ENCODE peak calls at places on chromosomes 11 and 22, in eight cellular contexts. S is foreskin fibroblast; N is NCI-H510A treated with DMSO at 0.1 percent for 48 hours; U is NAMALWA; Y is MCF 10A; M is HT1080; K is activated naive CD8-positive, alpha-beta T cell treated with anti-CD3 and anti-CD28 coated beads, Interleukin-2, amount 50 U/mL, for 24 hours; R is stimulated activated CD4-positive, alpha-beta T cell treated with anti-CD3 and anti-CD28 coated beads, Interleukin-12 subunit alpha, Interleukin-12 subunit beta, amount 100 ng/mL, for 24 hours. Z is an unnamed sample.

GRCh38 chr11:111635706-111636045 is 33.4 kb downstream of the SIK2 start:
- DNase-seq in N (no peak), U (no peak), K (no peak), S (peak; percentile 29), Y (no peak), R (no peak), M (peak; percentile 48), Z (no peak)

GRCh38 chr11:16613401-16614381 is 124.8 kb upstream of the C11orf58 start:
- DNase-seq in N (peak; percentile 65), R (peak; percentile 67), S (peak; percentile 69), M (peak; percentile 81), U (peak; percentile 84), Y (peak; percentile 84), K (peak; percentile 72), Z (peak; percentile 87)

GRCh38 chr22:35307372-35307771 is 7.7 kb downstream of the TOM1 start:
- DNase-seq in U (no peak), S (no peak), Y (no peak), R (no peak), N (no peak), K (no peak), M (no peak), Z (no peak)

GRCh38 chr22:33210129-33210784 is 152.1 kb upstream of the SYN3 start:
- DNase-seq in Y (peak; percentile 34), S (no peak), U (peak; percentile 83), R (peak; percentile 5), K (peak; percentile 12), M (peak; percentile 48), N (peak; percentile 56), Z (no peak)

GRCh38 chr22:45104313-45104712 is 59.4 kb upstream of the NUP50 start:
- DNase-seq in S (no peak), M (no peak), Y (no peak), N (no peak), U (no peak), R (no peak), K (no peak), Z (no peak)

GRCh38 chr22:29733362-29734322 is 13.8 kb downstream of the CABP7 start:
- DNase-seq in S (peak; percentile 10), U (peak; percentile 22), Y (peak; percentile 27), K (no peak), M (no peak), N (peak; percentile 73), R (no peak), Z (no peak)

GRCh38 chr11:102306048-102306575 is 11.2 kb upstream of the BIRC3 start:
- DNase-seq in Y (peak; percentile 96), N (no peak), K (no peak), S (no peak), M (peak; percentile 50), R (no peak), U (peak; percentile 58), Z (peak; percentile 81)

GRCh38 chr11:80365315-80365714 is 924.5 kb upstream of the TENM4 start:
- DNase-seq in U (no peak), S (no peak), R (no peak), M (no peak), Y (no peak), N (no peak), K (no peak), Z (no peak)

GRCh38 chr11:121590772-121591404 is 138.1 kb upstream of the SORL1-AS1 start:
- DNase-seq in S (no peak), K (no peak), Y (no peak), R (no peak), U (peak; percentile 47), M (no peak), N (no peak), Z (no peak)

GRCh38 chr11:41935795-41936194 is 476.3 kb upstream of the LRRC4C start:
- DNase-seq in K (no peak), U (no peak), Y (no peak), M (no peak), S (no peak), R (no peak), N (no peak), Z (no peak)

GRCh38 chr11:63764201-63764711 is 4.3 kb downstream of the ZFTA start:
- DNase-seq in U (no peak), S (no peak), N (no peak), M (no peak), R (no peak), K (no peak), Y (no peak), Z (no peak)

GRCh38 chr11:134513585-134514120 is 101.6 kb upstream of the B3GAT1 start:
- DNase-seq in M (no peak), U (no peak), K (no peak), R (no peak), S (no peak), Y (no peak), N (no peak), Z (peak; percentile 23)

GRCh38 chr11:16959528-16960100 is 54.6 kb downstream of the PLEKHA7 start:
- DNase-seq in M (no peak), Y (no peak), R (no peak), K (no peak), S (no peak), U (no peak), N (peak; percentile 24), Z (no peak)

GRCh38 chr11:109435121-109435742 is 13.2 kb downstream of the C11orf87 start:
- DNase-seq in N (no peak), S (no peak), U (no peak), R (no peak), Y (peak; percentile 81), M (peak; percentile 41), K (no peak), Z (no peak)

GRCh38 chr22:50507421-50507990 is at the start of gene LMF2:
- DNase-seq in K (peak; percentile 94), N (peak; percentile 47), Y (no peak), U (peak; percentile 86), M (no peak), S (no peak), R (peak; percentile 90), Z (peak; percentile 94)

GRCh38 chr11:93814966-93815633 is 31.0 kb downstream of the MED17 start:
- DNase-seq in N (no peak), R (no peak), K (no peak), M (no peak), S (no peak), Y (no peak), U (no peak), Z (no peak)

GRCh38 chr11:86440305-86440716 is 65.6 kb downstream of the CCDC81 start:
- DNase-seq in R (no peak), S (peak; percentile 34), N (no peak), Y (peak; percentile 4), M (no peak), K (no peak), U (no peak), Z (no peak)

GRCh38 chr22:38819387-38819940 is 24.4 kb downstream of the NPTXR start:
- DNase-seq in S (no peak), U (no peak), K (no peak), R (no peak), M (no peak), Y (no peak), N (no peak), Z (no peak)

GRCh38 chr11:75492181-75492820 is 33.4 kb downstream of the GDPD5 start:
- DNase-seq in K (peak; percentile 71), Y (peak; percentile 24), R (peak; percentile 40), U (peak; percentile 43), N (no peak), M (peak; percentile 78), S (no peak), Z (no peak)

GRCh38 chr11:106697058-106697457 is 321.2 kb downstream of the GUCY1A2 start:
- DNase-seq in M (peak; percentile 17), R (no peak), N (no peak), K (no peak), Y (peak; percentile 41), S (peak; percentile 19), U (no peak), Z (no peak)

GRCh38 chr11:10930961-10931760 is 73.3 kb upstream of the ZBED5 start:
- DNase-seq in U (no peak), S (peak; percentile 73), M (peak; percentile 66), K (peak; percentile 29), R (peak; percentile 24), Y (peak; percentile 57), N (peak; percentile 44), Z (peak; percentile 77)

GRCh38 chr11:36109850-36110606 is 166.2 kb downstream of the LDLRAD3 start:
- DNase-seq in R (no peak), S (no peak), Y (no peak), M (no peak), U (no peak), K (no peak), N (no peak), Z (no peak)

GRCh38 chr11:46381836-46382643 is 571 bp downstream of the MDK start:
- DNase-seq in K (no peak), R (no peak), N (no peak), M (no peak), U (no peak), Y (no peak), S (no peak), Z (no peak)

GRCh38 chr11:92340839-92341238 is 116.2 kb downstream of the FAT3 start:
- DNase-seq in U (peak; percentile 34), M (peak; percentile 21), R (no peak), K (peak; percentile 1), Y (peak; percentile 63), S (no peak), N (no peak), Z (no peak)

GRCh38 chr11:125170001-125170405 is 5.5 kb downstream of the PKNOX2 start:
- DNase-seq in S (no peak), K (no peak), N (no peak), R (no peak), Y (no peak), U (no peak), M (no peak), Z (no peak)

GRCh38 chr11:73818838-73819237 is 31.2 kb downstream of the MRPL48 start:
- DNase-seq in S (peak; percentile 18), N (no peak), U (no peak), R (no peak), Y (no peak), K (no peak), M (peak; percentile 10), Z (no peak)

GRCh38 chr22:36151006-36151595 is 9.5 kb downstream of the APOL3 start:
- DNase-seq in S (peak; percentile 28), U (no peak), R (no peak), Y (peak; percentile 28), K (no peak), N (no peak), M (no peak), Z (no peak)

GRCh38 chr11:35750981-35751663 is 88.5 kb downstream of the TRIM44 start:
- DNase-seq in R (no peak), M (no peak), S (no peak), N (no peak), K (no peak), Y (peak; percentile 12), U (no peak), Z (no peak)

GRCh38 chr11:581342-581741 is 5.1 kb downstream of the PHRF1 start:
- DNase-seq in K (no peak), Y (no peak), R (no peak), S (no peak), M (no peak), N (no peak), U (no peak), Z (no peak)

GRCh38 chr11:102473543-102473942 is 21.0 kb upstream of the TMEM123 start:
- DNase-seq in K (no peak), Y (no peak), N (no peak), M (no peak), R (no peak), U (no peak), S (no peak), Z (no peak)

GRCh38 chr11:96390403-96390830 is 604 bp downstream of the JRKL start:
- DNase-seq in M (no peak), S (no peak), R (no peak), U (no peak), N (no peak), Y (no peak), K (no peak), Z (no peak)

GRCh38 chr22:38871360-38872171 is 450 bp downstream of the CBX6 start:
- DNase-seq in S (no peak), K (peak; percentile 37), R (no peak), N (no peak), U (peak; percentile 46), M (no peak), Y (no peak), Z (peak; percentile 52)

GRCh38 chr11:68673291-68673930 is 10.9 kb upstream of the GAL start:
- DNase-seq in N (no peak), S (no peak), R (no peak), M (no peak), K (no peak), U (no peak), Y (no peak), Z (no peak)

GRCh38 chr11:87076260-87076783 is 38.6 kb downstream of the TMEM135 start:
- DNase-seq in S (no peak), U (no peak), Y (no peak), K (no peak), R (no peak), M (no peak), N (no peak), Z (no peak)

Z was measured in lower lobe of right lung.